ENCODE peak calls at places on chromosomes 2 and 18, in six cellular contexts. U, C, V, W, R and O are unnamed samples.

GRCh38 chr2:35741556-35741955 is 614.0 kb upstream of the CRIM1 start:
- DNase-seq in W (peak), C (no peak), U (no peak), R (no peak), V (no peak), O (no peak)

GRCh38 chr2:207617011-207617671 is 8.1 kb downstream of the METTL21A start:
- DNase-seq in C (no peak), U (no peak), W (peak), R (no peak), V (peak), O (peak)

GRCh38 chr2:73087311-73087710 is 15.8 kb upstream of the SFXN5 start:
- DNase-seq in C (no peak), W (no peak), V (no peak), R (no peak), U (no peak), O (no peak)

GRCh38 chr2:219514196-219514761 is at the start of gene ASIC4:
- DNase-seq in C (no peak), U (no peak), R (no peak), W (no peak), V (no peak), O (no peak)

GRCh38 chr2:39394427-39395002 is 42.6 kb downstream of the MAP4K3 start:
- DNase-seq in W (peak), R (no peak), C (no peak), V (no peak), U (no peak), O (no peak)

GRCh38 chr2:54899576-54900200 is 150.6 kb downstream of the RTN4 start:
- DNase-seq in R (no peak), C (no peak), W (peak), U (peak), V (peak), O (peak)

GRCh38 chr2:224008702-224009261 is 30.3 kb downstream of the SERPINE2 start:
- DNase-seq in C (no peak), R (no peak), U (no peak), W (no peak), V (no peak), O (no peak)

GRCh38 chr2:36357506-36358316 is 2.1 kb downstream of the CRIM1 start:
- DNase-seq in C (no peak), R (peak), U (no peak), W (peak), V (no peak), O (no peak)

GRCh38 chr2:204195498-204195897 is 258.9 kb downstream of the ICOS start:
- DNase-seq in V (no peak), W (no peak), C (no peak), R (no peak), U (no peak), O (no peak)

GRCh38 chr18:75183973-75184372 is 25.0 kb downstream of the PTGR3 start:
- DNase-seq in U (peak), C (no peak), V (no peak), W (no peak), R (no peak), O (no peak)

GRCh38 chr2:99377879-99378278 is 40.7 kb downstream of the EIF5B start:
- DNase-seq in W (no peak), V (no peak), C (no peak), U (no peak), R (no peak), O (no peak)

GRCh38 chr2:189293164-189293563 is 113.6 kb upstream of the COL5A2 start:
- DNase-seq in R (no peak), U (no peak), W (peak), C (no peak), V (peak), O (no peak)